ENCODE peak calls at places on chromosomes 16 and 17, in nine cellular contexts. Z is WTC11, K is T-helper 2 cell, Q is A172, U is brain microvascular endothelial cell, B is SK-MEL-5, I is PC-9, R is NCI-H2029 treated with DMSO at 0.1 percent for 48 hours, M is NCI-H82. D is an unnamed sample.

GRCh38 chr17:55693244-55694216 is 29.1 kb downstream of the TMEM100 start:
- DNase-seq in Z (no peak), K (no peak), Q (no peak), U (no peak), B (peak), I (no peak), R (no peak), M (no peak), D (peak)

GRCh38 chr17:17959520-17960361 is 12.5 kb downstream of the TOM1L2 start:
- DNase-seq in Z (no peak), K (no peak), Q (no peak), U (no peak), B (no peak), I (no peak), R (no peak), M (no peak), D (no peak)

GRCh38 chr16:58461056-58461455 is 38.9 kb upstream of the NDRG4 start:
- DNase-seq in Z (no peak), K (no peak), Q (peak), U (no peak), B (no peak), I (no peak), R (no peak), M (peak), D (no peak)

GRCh38 chr17:4665027-4665426 is 23.5 kb upstream of the ALOX15 start:
- DNase-seq in Z (no peak), K (no peak), Q (no peak), U (no peak), B (no peak), I (no peak), R (no peak), M (no peak), D (no peak)

GRCh38 chr16:88062341-88062861 is 111.2 kb downstream of the BANP start:
- DNase-seq in Z (no peak), K (no peak), Q (peak), U (peak), B (no peak), I (no peak), R (no peak), M (no peak), D (no peak)

GRCh38 chr16:48373258-48374050 is 11.8 kb downstream of the SIAH1 start:
- DNase-seq in Z (no peak), K (no peak), Q (no peak), U (no peak), B (peak), I (no peak), R (no peak), M (peak), D (no peak)

GRCh38 chr16:81374514-81374913 is 59.8 kb downstream of the GAN start:
- DNase-seq in Z (no peak), K (no peak), Q (no peak), U (no peak), B (no peak), I (no peak), R (no peak), M (peak), D (no peak)

GRCh38 chr17:70378005-70378404 is 208.7 kb downstream of the KCNJ2 start:
- DNase-seq in Z (no peak), K (no peak), Q (no peak), U (no peak), B (no peak), I (no peak), R (no peak), M (peak), D (no peak)

GRCh38 chr17:74200112-74200511 is 3.4 kb upstream of the RPL38 start:
- DNase-seq in Z (no peak), K (no peak), Q (no peak), U (no peak), B (no peak), I (no peak), R (no peak), M (peak), D (no peak)

GRCh38 chr17:80987941-80988461 is 3.6 kb upstream of the CHMP6 start:
- DNase-seq in Z (no peak), K (no peak), Q (no peak), U (no peak), B (peak), I (no peak), R (no peak), M (no peak), D (no peak)

GRCh38 chr16:84509032-84509950 is 4.8 kb upstream of the MEAK7 start:
- DNase-seq in Z (peak), K (no peak), Q (no peak), U (no peak), B (no peak), I (no peak), R (no peak), M (peak), D (no peak)

GRCh38 chr16:27690604-27691003 is 140.7 kb downstream of the KATNIP start:
- DNase-seq in Z (peak), K (no peak), Q (peak), U (peak), B (peak), I (peak), R (no peak), M (peak), D (peak)

GRCh38 chr17:66655861-66656260 is 179.1 kb upstream of the CACNG5 start:
- DNase-seq in Z (no peak), K (no peak), Q (no peak), U (peak), B (peak), I (no peak), R (no peak), M (no peak), D (peak)

GRCh38 chr17:16273499-16273898 is 56.5 kb downstream of the PIGL start:
- DNase-seq in Z (no peak), K (no peak), Q (peak), U (peak), B (no peak), I (no peak), R (no peak), M (no peak), D (no peak)

GRCh38 chr16:85126731-85127662 is 14.7 kb upstream of the CIBAR2 start:
- DNase-seq in Z (peak), K (no peak), Q (peak), U (peak), B (no peak), I (no peak), R (no peak), M (peak), D (peak)

GRCh38 chr16:90020260-90020837 is 1.1 kb upstream of the DBNDD1 start:
- DNase-seq in Z (no peak), K (no peak), Q (no peak), U (no peak), B (no peak), I (no peak), R (no peak), M (no peak), D (peak)

GRCh38 chr17:4161560-4162221 is 18.7 kb downstream of the CYB5D2 start:
- DNase-seq in Z (no peak), K (no peak), Q (no peak), U (no peak), B (no peak), I (peak), R (no peak), M (peak), D (no peak)

GRCh38 chr17:76145231-76146052 is 4.4 kb upstream of the FOXJ1 start:
- DNase-seq in Z (peak), K (peak), Q (no peak), U (no peak), B (no peak), I (no peak), R (peak), M (no peak), D (no peak)

GRCh38 chr16:78929798-78930197 is 670.7 kb downstream of the MAF start:
- DNase-seq in Z (no peak), K (no peak), Q (no peak), U (no peak), B (no peak), I (no peak), R (no peak), M (no peak), D (no peak)

GRCh38 chr17:71921726-71922320 is 199.0 kb upstream of the SOX9 start:
- DNase-seq in Z (no peak), K (no peak), Q (peak), U (no peak), B (no peak), I (no peak), R (no peak), M (no peak), D (no peak)

GRCh38 chr17:8365143-8365542 is 11.4 kb downstream of the KRABD2 start:
- DNase-seq in Z (no peak), K (no peak), Q (peak), U (no peak), B (no peak), I (peak), R (no peak), M (no peak), D (no peak)

GRCh38 chr17:30552994-30553565 is 75.9 kb downstream of the GOSR1 start:
- DNase-seq in Z (no peak), K (no peak), Q (no peak), U (no peak), B (no peak), I (no peak), R (no peak), M (no peak), D (no peak)

GRCh38 chr16:79792952-79793351 is 192.4 kb upstream of the MAF start:
- DNase-seq in Z (no peak), K (no peak), Q (no peak), U (no peak), B (no peak), I (no peak), R (no peak), M (no peak), D (no peak)

GRCh38 chr17:45791935-45792334 is 7.8 kb downstream of the CRHR1 start:
- DNase-seq in Z (no peak), K (no peak), Q (no peak), U (no peak), B (no peak), I (peak), R (no peak), M (no peak), D (no peak)

D was measured in COLO829.